ENCODE peak calls at places on chromosomes 5 and 9, in nine cellular contexts. H is right atrium auricular region, L is HCT116, W is pancreas, R is fibroblast of mammary gland, G is fibroblast of lung, D is HFF-Myc, A is left ventricle myocardium inferior, N is Peyer's patch. C is an unnamed sample.
A peak's percentile ranks its signal among the peaks of the same experiment; 100 is the strongest.

GRCh38 chr9:38046669-38047300 is 22.2 kb downstream of the SHB start:
- DNase-seq in R (no peak), D (no peak), N (no peak), W (no peak), L (peak; percentile 77), G (no peak), A (no peak), H (no peak), C (peak; percentile 90)

GRCh38 chr5:57434227-57434640 is 48.4 kb downstream of the ACTBL2 start:
- DNase-seq in N (no peak), A (peak; percentile 18), L (no peak), H (no peak), D (no peak), W (no peak), R (peak; percentile 62), G (no peak), C (peak; percentile 61)

GRCh38 chr9:125462766-125463384 is 201.2 kb downstream of the GAPVD1 start:
- DNase-seq in N (no peak), L (no peak), W (no peak), D (no peak), R (no peak), A (no peak), H (no peak), G (peak; percentile 36), C (no peak)

GRCh38 chr9:135070964-135071735 is 16.3 kb upstream of the OLFM1 start:
- DNase-seq in N (peak; percentile 7), H (no peak), W (peak; percentile 34), A (no peak), D (no peak), G (no peak), L (no peak), R (no peak), C (no peak)

GRCh38 chr9:81680006-81680405 is 9.3 kb downstream of the TLE1 start:
- DNase-seq in R (no peak), N (no peak), G (no peak), A (no peak), H (no peak), W (no peak), L (no peak), D (no peak), C (no peak)

GRCh38 chr9:12424243-12424642 is 268.9 kb upstream of the TYRP1 start:
- DNase-seq in R (no peak), A (no peak), G (no peak), W (no peak), D (no peak), N (no peak), L (no peak), H (no peak), C (no peak)

GRCh38 chr5:89073045-89073444 is 190.1 kb upstream of the MEF2C start:
- DNase-seq in W (no peak), N (no peak), L (no peak), H (no peak), R (no peak), G (no peak), A (no peak), D (no peak), C (no peak)

GRCh38 chr5:38323645-38324295 is 65.4 kb downstream of the EGFLAM start:
- DNase-seq in L (no peak), H (no peak), N (no peak), R (peak; percentile 79), W (no peak), G (peak; percentile 14), A (no peak), D (no peak), C (peak; percentile 89)

GRCh38 chr5:40679998-40680681 is 425 bp downstream of the PTGER4 start:
- DNase-seq in H (no peak), L (no peak), R (no peak), W (peak; percentile 70), N (peak; percentile 65), G (no peak), D (no peak), A (peak; percentile 28), C (no peak)

GRCh38 chr5:180873628-180874520 is 12.8 kb upstream of the ZFP62 start:
- DNase-seq in D (no peak), G (no peak), W (no peak), R (peak; percentile 42), N (no peak), H (no peak), A (no peak), L (no peak), C (peak; percentile 31)

GRCh38 chr5:138095100-138095907 is 11.5 kb downstream of the WNT8A start:
- DNase-seq in L (no peak), D (no peak), N (no peak), H (no peak), R (no peak), G (no peak), A (no peak), W (no peak), C (no peak)

GRCh38 chr9:32378496-32378895 is 5.9 kb upstream of the ACO1 start:
- DNase-seq in N (no peak), G (peak; percentile 86), D (peak; percentile 73), W (no peak), R (peak; percentile 82), L (peak; percentile 71), H (no peak), A (no peak), C (peak; percentile 77)

GRCh38 chr5:95959964-95960801 is 1.5 kb downstream of the ELL2 start:
- DNase-seq in A (no peak), L (no peak), D (no peak), W (no peak), N (no peak), G (peak; percentile 62), R (peak; percentile 47), H (no peak), C (peak; percentile 48)

GRCh38 chr5:95960802-95961616 is 642 bp downstream of the ELL2 start:
- DNase-seq in R (peak; percentile 67), A (peak; percentile 80), L (no peak), D (no peak), N (peak; percentile 90), H (no peak), G (peak; percentile 79), W (peak; percentile 92), C (peak; percentile 82)

GRCh38 chr5:95957804-95958203 is 3.8 kb downstream of the ELL2 start:
- DNase-seq in G (no peak), A (no peak), R (no peak), D (no peak), H (no peak), W (no peak), N (no peak), L (no peak), C (no peak)

GRCh38 chr5:95958308-95959014 is 3.2 kb downstream of the ELL2 start:
- DNase-seq in H (no peak), D (no peak), G (peak; percentile 43), A (no peak), N (no peak), L (no peak), R (peak; percentile 56), W (no peak), C (peak; percentile 34)

GRCh38 chr5:95959051-95959963 is 2.3 kb downstream of the ELL2 start:
- DNase-seq in D (no peak), N (peak; percentile 39), R (peak; percentile 49), L (no peak), W (no peak), H (no peak), A (no peak), G (peak; percentile 48), C (peak; percentile 18)
- H3K4me3 ChIP-seq in D (peak overlapping the region; percentile 68), N (peak overlapping the region; percentile 83), R (peak overlapping the region; percentile 77), L (no peak overlapping the region), W (peak overlapping the region; percentile 95), H (peak overlapping the region; percentile 93), A (peak overlapping the region; percentile 96), G (peak overlapping the region; percentile 85), C (peak overlapping the region; percentile 92)

DNA sequence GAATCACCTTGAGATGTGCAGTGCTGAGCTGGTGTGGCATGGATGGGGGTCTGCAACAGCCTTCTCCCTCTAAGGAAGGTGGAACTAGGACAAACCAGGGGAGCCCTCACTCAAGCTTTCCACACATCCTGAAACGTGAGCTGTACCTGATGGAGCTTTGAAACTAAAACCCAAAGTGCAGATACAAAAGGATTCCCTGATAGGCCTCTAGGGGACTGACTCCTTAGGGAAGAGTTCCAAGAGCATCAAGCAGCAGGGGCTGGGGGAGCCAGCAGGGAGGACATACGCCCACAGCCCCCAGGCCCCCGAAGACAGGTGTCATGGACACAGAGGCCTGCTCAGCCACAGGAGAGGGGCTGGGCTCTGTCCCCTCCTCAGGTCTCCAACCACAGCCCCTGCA is 17.7 kb downstream of the ARHGEF37 start:
- DNase-seq in L (no peak), D (no peak), W (no peak), N (no peak), R (no peak), A (no peak), H (no peak), G (no peak), C (no peak)
- TF ChIP-seq CTCF in L (peak; percentile 28), D (no peak), W (no peak), N (no peak), R (no peak), A (no peak), H (no peak), G (no peak), C (no peak)

DNA sequence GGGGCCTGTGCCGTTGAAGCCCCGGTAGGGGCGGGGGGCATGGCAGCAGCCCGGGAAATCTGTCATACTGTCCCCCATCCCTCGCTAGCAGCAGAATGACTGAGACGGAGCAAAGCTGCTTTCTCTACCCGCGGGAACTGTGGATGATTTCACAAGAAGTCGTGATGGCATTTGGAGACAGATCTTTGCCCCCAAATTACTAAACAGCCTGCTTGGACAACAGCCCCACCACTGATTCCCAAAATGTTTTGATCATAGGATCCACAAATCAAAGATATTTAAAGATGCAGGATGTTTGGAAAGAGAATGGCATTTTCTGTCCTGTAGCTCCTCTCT is 216.6 kb downstream of the PDZD2 start:
- DNase-seq in L (no peak), H (no peak), D (no peak), A (no peak), R (no peak), G (no peak), N (no peak), W (no peak), C (no peak)
- H3K4me3 ChIP-seq in L (no peak overlapping the region), H (peak overlapping the region; percentile 44), D (peak overlapping the region; percentile 43), A (peak overlapping the region; percentile 79), R (no peak overlapping the region), G (peak overlapping the region; percentile 41), N (peak overlapping the region; percentile 50), W (peak overlapping the region; percentile 32), C (peak overlapping the region; percentile 53)

GRCh38 chr9:88024896-88025295 is 50.6 kb upstream of the CDK20 start:
- DNase-seq in W (no peak), N (no peak), D (no peak), L (no peak), H (no peak), G (no peak), A (no peak), R (no peak), C (no peak)

GRCh38 chr9:88028338-88028737 is 54.0 kb upstream of the CDK20 start:
- DNase-seq in R (no peak), N (no peak), D (no peak), G (no peak), W (no peak), L (no peak), A (no peak), H (no peak), C (no peak)

GRCh38 chr9:88026133-88026510 is 51.8 kb upstream of the CDK20 start:
- DNase-seq in W (no peak), L (no peak), D (no peak), A (no peak), R (no peak), G (no peak), H (no peak), N (no peak), C (no peak)

GRCh38 chr9:88023001-88023400 is 48.7 kb upstream of the CDK20 start:
- DNase-seq in A (no peak), N (no peak), W (no peak), G (no peak), H (no peak), D (no peak), L (no peak), R (no peak), C (no peak)

GRCh38 chr9:88025411-88026132 is 51.2 kb upstream of the CDK20 start:
- DNase-seq in A (no peak), R (no peak), W (no peak), D (no peak), N (no peak), L (no peak), G (no peak), H (no peak), C (no peak)
- TF ChIP-seq CTCF in A (no peak), R (no peak), W (no peak), D (no peak), N (no peak), L (no peak), G (no peak), H (no peak), C (no peak)

C was measured in AG10803.